ENCODE peak calls at places on chromosomes 16 and 17, in five cellular contexts. C, H, B, Z and D are unnamed samples.

GRCh38 chr17:73703216-73703615 is 59.0 kb upstream of the SDK2 start:
- DNase-seq in B (no peak), C (no peak), Z (no peak), H (no peak), D (no peak)

GRCh38 chr16:14285542-14286380 is 214.6 kb downstream of the MRTFB start:
- DNase-seq in C (peak; percentile 95), Z (peak; percentile 92), B (peak; percentile 98), H (peak; percentile 97), D (peak; percentile 85)

GRCh38 chr16:72013888-72014538 is 5.5 kb downstream of the DHODH start:
- DNase-seq in Z (no peak), C (no peak), B (peak; percentile 84), H (no peak), D (no peak)

GRCh38 chr16:4298761-4299522 is 16.9 kb upstream of the GLIS2 start:
- DNase-seq in H (peak; percentile 94), Z (no peak), B (peak; percentile 85), C (peak; percentile 78), D (no peak)

GRCh38 chr16:535446-536405 is 8.2 kb downstream of the CAPN15 start:
- DNase-seq in Z (no peak), B (no peak), H (peak; percentile 74), C (no peak), D (no peak)

GRCh38 chr16:49452108-49452507 is 78.5 kb downstream of the C16orf78 start:
- DNase-seq in H (no peak), C (no peak), B (no peak), Z (no peak), D (no peak)

GRCh38 chr16:56569971-56570370 is 5.1 kb downstream of the MT4 start:
- DNase-seq in H (no peak), Z (no peak), C (no peak), B (no peak), D (no peak)

GRCh38 chr17:80477647-80478478 is 1.5 kb upstream of the NPTX1 start:
- DNase-seq in H (peak; percentile 59), Z (no peak), C (no peak), B (peak; percentile 93), D (no peak)

GRCh38 chr17:62572488-62573469 is 54.7 kb upstream of the MRC2 start:
- DNase-seq in C (no peak), B (no peak), Z (no peak), H (peak; percentile 65), D (no peak)

GRCh38 chr16:1651509-1652342 is 26.4 kb upstream of the JPT2 start:
- DNase-seq in Z (no peak), C (no peak), H (peak; percentile 10), B (no peak), D (no peak)

GRCh38 chr17:79953335-79953734 is 82.3 kb downstream of the TBC1D16 start:
- DNase-seq in Z (no peak), H (no peak), B (peak; percentile 18), C (no peak), D (no peak)

GRCh38 chr16:11254913-11255736 is 879 bp downstream of the SOCS1 start:
- DNase-seq in H (peak; percentile 37), C (peak; percentile 63), B (peak; percentile 58), Z (no peak), D (no peak)

GRCh38 chr17:37406635-37407455 is at the start of the genes ACACA and TADA2A:
- DNase-seq in C (peak; percentile 72), Z (peak; percentile 44), B (peak; percentile 94), H (peak; percentile 79), D (peak; percentile 70)

GRCh38 chr16:75385507-75386152 is 47.7 kb downstream of the CFDP1 start:
- DNase-seq in H (peak; percentile 94), C (no peak), B (no peak), Z (no peak), D (no peak)

GRCh38 chr17:80195671-80196529 is 24.2 kb downstream of the SGSH start:
- DNase-seq in C (no peak), H (peak; percentile 33), Z (no peak), B (peak; percentile 87), D (no peak)

GRCh38 chr17:18257268-18257681 is 1.3 kb downstream of the FLII start:
- DNase-seq in B (peak; percentile 88), C (peak; percentile 68), H (no peak), Z (no peak), D (no peak)

GRCh38 chr16:75038036-75038959 is 39.5 kb downstream of the ZNRF1 start:
- DNase-seq in H (peak; percentile 79), Z (no peak), C (no peak), B (no peak), D (no peak)

GRCh38 chr17:42403150-42403549 is 14.9 kb upstream of the STAT3 start:
- DNase-seq in B (peak; percentile 89), Z (no peak), C (no peak), H (no peak), D (no peak)

GRCh38 chr17:42180411-42180921 is 476 bp downstream of the KCNH4 start:
- DNase-seq in Z (no peak), H (no peak), C (no peak), B (peak; percentile 82), D (no peak)

GRCh38 chr17:1312261-1312870 is 32.9 kb downstream of the TRARG1 start:
- DNase-seq in H (no peak), Z (no peak), B (peak; percentile 91), C (no peak), D (no peak)

GRCh38 chr16:55437627-55438026 is 41.4 kb upstream of the MMP2 start:
- DNase-seq in C (no peak), B (no peak), Z (no peak), H (peak; percentile 73), D (peak; percentile 59)

GRCh38 chr17:28402844-28403243 is 3.2 kb downstream of the SLC46A1 start:
- DNase-seq in C (no peak), B (peak; percentile 63), H (no peak), Z (no peak), D (no peak)

GRCh38 chr17:2140683-2141082 is 85.8 kb downstream of the HIC1 start:
- DNase-seq in Z (no peak), B (no peak), C (no peak), H (no peak), D (no peak)

GRCh38 chr16:53805747-53806146 is 101.8 kb downstream of the FTO start:
- DNase-seq in B (peak; percentile 50), C (no peak), Z (no peak), H (no peak), D (no peak)

GRCh38 chr16:10738231-10739077 is 5.2 kb upstream of the NUBP1 start:
- DNase-seq in Z (no peak), C (no peak), B (no peak), H (peak; percentile 91), D (peak; percentile 88)

GRCh38 chr17:63658366-63658765 is 36.1 kb downstream of the MAP3K3 start:
- DNase-seq in H (no peak), Z (no peak), C (no peak), B (no peak), D (no peak)

GRCh38 chr17:46925185-46925858 is 2.4 kb downstream of the GOSR2 start:
- DNase-seq in H (no peak), Z (no peak), C (no peak), B (no peak), D (no peak)

GRCh38 chr17:46917516-46917915 is 5.4 kb upstream of the GOSR2 start:
- DNase-seq in Z (no peak), H (no peak), B (no peak), C (no peak), D (no peak)

GRCh38 chr17:46928472-46929261 is 5.7 kb downstream of the GOSR2 start:
- DNase-seq in B (no peak), Z (no peak), C (no peak), H (no peak), D (no peak)

GRCh38 chr17:46922487-46922803 is 515 bp upstream of the GOSR2 start:
- DNase-seq in C (no peak), Z (no peak), B (no peak), H (no peak), D (no peak)

DNA sequence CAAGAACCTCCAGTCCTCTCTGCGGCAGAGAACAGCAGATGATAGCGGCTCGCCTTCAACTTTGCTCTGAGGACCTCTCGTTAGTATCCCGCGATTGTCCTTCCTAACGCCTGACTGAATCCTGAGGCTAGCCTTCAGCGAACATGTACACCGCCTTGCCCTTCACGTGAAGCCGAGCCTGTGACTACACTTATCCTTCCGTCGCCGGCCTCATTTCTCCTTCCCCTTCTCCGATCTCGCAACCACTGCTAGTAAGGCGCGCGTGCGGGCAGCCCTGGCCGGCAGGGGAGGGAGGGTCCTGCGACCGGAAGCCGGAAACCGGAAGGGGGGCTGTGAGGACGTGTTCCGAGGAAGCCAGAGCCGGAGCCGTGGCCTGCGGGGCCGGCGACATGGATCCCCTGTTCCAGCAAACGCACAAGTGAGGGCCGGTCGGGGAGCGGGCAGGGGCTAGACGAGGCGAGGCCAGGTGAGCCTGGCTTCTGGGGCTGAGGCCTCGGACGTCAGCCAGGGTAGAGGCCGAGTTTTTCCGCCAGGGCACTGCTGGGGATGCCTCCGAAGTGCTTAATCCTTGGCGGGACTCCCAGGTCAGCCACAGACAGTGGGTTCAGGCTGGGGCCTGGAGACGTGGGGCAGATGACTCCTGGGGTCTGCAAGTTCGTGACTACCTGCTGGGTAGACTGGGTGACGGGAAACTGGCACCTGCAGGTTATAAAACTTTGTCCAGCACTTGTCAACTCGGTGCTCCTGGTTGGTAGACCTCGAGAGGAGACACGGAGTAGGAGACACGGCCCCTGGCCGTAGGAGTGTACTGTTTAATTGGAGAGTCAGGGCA is at the start of gene GOSR2:
- DNase-seq in Z (peak; percentile 57), H (peak; percentile 91), C (peak; percentile 77), B (peak; percentile 98), D (peak; percentile 87)
- TF ChIP-seq CTCF in Z (no peak), H (no peak), C (peak; percentile 16), B (no peak), D (no peak)

DNA sequence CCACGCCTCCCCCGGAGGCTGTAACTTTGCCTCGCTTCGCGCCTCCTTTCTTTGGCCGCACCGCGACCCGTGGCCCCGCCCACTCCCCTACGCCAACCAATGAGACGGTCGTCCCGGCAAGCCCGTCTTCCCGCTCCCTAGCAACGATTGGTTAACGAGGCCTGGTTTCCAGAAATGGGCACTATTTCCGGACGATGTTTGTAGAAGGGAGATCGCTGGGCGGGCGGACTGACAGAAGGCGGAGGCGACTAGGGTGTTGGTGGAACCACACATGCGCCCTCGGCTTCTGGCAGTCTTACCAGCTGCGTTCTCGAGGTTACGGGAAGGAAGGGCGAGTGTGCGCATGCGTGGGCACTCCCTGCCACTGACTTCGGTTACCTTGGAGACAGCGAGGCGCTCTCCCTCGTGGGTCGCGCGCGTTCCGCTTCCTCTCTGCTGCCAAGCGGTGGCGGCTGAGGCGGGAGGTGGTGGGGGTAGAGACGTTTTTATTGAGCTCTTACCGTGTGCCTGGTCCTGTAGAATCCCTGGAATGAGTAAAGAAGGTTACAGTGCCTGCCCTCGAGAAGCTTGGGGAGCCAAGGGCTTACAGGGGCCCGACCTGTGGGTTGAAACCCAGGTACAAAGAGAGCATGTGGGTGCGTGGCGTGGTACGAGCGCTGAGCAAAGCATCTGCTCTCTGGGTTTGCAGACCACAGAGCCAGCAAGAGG is 447 bp upstream of the MAP3K14 start:
- DNase-seq in B (peak; percentile 100), C (peak; percentile 99), H (peak; percentile 100), Z (peak; percentile 99), D (peak; percentile 99)
- TF ChIP-seq CTCF in B (no peak), C (no peak), H (no peak), Z (peak; percentile 15), D (no peak)

GRCh38 chr16:27355610-27356009 is 41.8 kb downstream of the IL4R start:
- DNase-seq in Z (no peak), C (no peak), B (peak; percentile 91), H (peak; percentile 71), D (peak; percentile 71)
- TF ChIP-seq CTCF in Z (peak; percentile 23), C (no peak), B (peak; percentile 66), H (peak; percentile 66), D (peak; percentile 69)

DNA sequence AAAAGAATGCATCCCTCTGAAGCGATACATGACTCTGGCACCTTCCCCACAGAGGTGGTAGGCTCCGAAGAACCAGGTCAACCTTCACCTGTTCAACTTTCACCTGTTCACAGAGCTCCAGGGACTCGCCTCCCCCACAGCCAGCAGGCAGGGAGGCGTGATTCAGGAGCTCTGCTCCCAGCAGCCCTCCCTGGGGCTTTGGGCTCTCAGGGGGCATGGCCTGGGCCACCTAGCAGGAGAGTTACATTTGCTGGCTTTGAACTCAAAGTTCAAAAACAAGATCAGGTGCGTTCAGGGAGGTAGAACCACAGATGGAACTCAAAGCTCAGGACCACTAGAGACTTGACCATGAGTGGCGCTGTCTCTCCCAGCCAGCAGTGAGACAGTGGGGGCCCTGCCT is 5.4 kb downstream of the VAC14 start:
- DNase-seq in Z (no peak), B (no peak), C (no peak), H (no peak), D (no peak)
- TF ChIP-seq CTCF in Z (no peak), B (no peak), C (no peak), H (no peak), D (no peak)